ENCODE peak calls at places on chromosome 6, in seven cellular contexts. U is T-cell; F is CD8-positive, alpha-beta memory T cell; K is NCI-H526 treated with DMSO at 0.1 percent for 48 hours; Q is NCI-H2107; R is putamen; D is iPS-NIHi11. T is an unnamed sample.
A peak's percentile ranks its signal among the peaks of the same experiment; 100 is the strongest.

GRCh38 chr6:39441301-39441700 is 118.8 kb upstream of the KCNK16 start:
- DNase-seq in F (no peak), Q (no peak), R (no peak), K (no peak), U (no peak), D (no peak), T (no peak)

GRCh38 chr6:20038805-20039204 is 173.5 kb downstream of the MBOAT1 start:
- DNase-seq in D (no peak), F (no peak), R (no peak), U (no peak), K (no peak), Q (no peak), T (no peak)

GRCh38 chr6:125099211-125100017 is 54.2 kb upstream of the TPD52L1 start:
- DNase-seq in U (peak; percentile 6), Q (peak; percentile 54), R (peak; percentile 85), F (peak; percentile 12), D (peak; percentile 79), K (peak; percentile 14), T (peak; percentile 72)

GRCh38 chr6:156599977-156600647 is 177.1 kb upstream of the ARID1B start:
- DNase-seq in R (no peak), U (no peak), D (no peak), Q (no peak), K (no peak), F (no peak), T (no peak)

GRCh38 chr6:89117285-89118108 is at the start of gene SRSF12:
- DNase-seq in U (peak; percentile 29), Q (no peak), R (peak; percentile 9), D (peak; percentile 94), F (peak; percentile 38), K (peak; percentile 44), T (peak; percentile 57)

GRCh38 chr6:149230729-149231434 is 86.6 kb upstream of the TAB2 start:
- DNase-seq in D (no peak), F (no peak), Q (no peak), R (no peak), U (no peak), K (no peak), T (no peak)

GRCh38 chr6:9085054-9085746 is 649.9 kb upstream of the SLC35B3 start:
- DNase-seq in D (no peak), U (no peak), Q (no peak), K (no peak), F (peak; percentile 16), R (no peak), T (no peak)

GRCh38 chr6:89640804-89641203 is 2.3 kb upstream of the LYRM2 start:
- DNase-seq in D (no peak), R (no peak), K (no peak), Q (no peak), F (no peak), U (no peak), T (no peak)

GRCh38 chr6:42563697-42564495 is at the start of gene UBR2:
- DNase-seq in F (peak; percentile 93), K (peak; percentile 98), U (peak; percentile 80), D (peak; percentile 92), Q (peak; percentile 83), R (peak; percentile 99), T (peak; percentile 98)

GRCh38 chr6:10535198-10535597 is 14.0 kb downstream of the GCNT2 start:
- DNase-seq in F (no peak), U (no peak), Q (no peak), K (no peak), D (no peak), R (no peak), T (no peak)

GRCh38 chr6:1070085-1070521 is 241.8 kb upstream of the FOXQ1 start:
- DNase-seq in D (no peak), K (no peak), R (no peak), U (no peak), F (no peak), Q (no peak), T (no peak)

GRCh38 chr6:2237001-2237400 is 8.4 kb downstream of the GMDS start:
- DNase-seq in D (no peak), Q (no peak), U (no peak), K (no peak), R (no peak), F (no peak), T (no peak)

GRCh38 chr6:41625442-41625841 is 12.8 kb upstream of the MDFI start:
- DNase-seq in Q (no peak), K (no peak), U (no peak), D (no peak), F (no peak), R (no peak), T (no peak)

GRCh38 chr6:350371-350770 is 41.2 kb upstream of the IRF4 start:
- DNase-seq in U (no peak), K (no peak), Q (no peak), D (no peak), R (no peak), F (no peak), T (no peak)

GRCh38 chr6:3230275-3231212 is 3.1 kb upstream of the TUBB2B start:
- DNase-seq in U (no peak), K (peak; percentile 94), F (peak; percentile 15), D (no peak), R (peak; percentile 74), Q (no peak), T (peak; percentile 71)

GRCh38 chr6:91105532-91105931 is 518.7 kb upstream of the MAP3K7 start:
- DNase-seq in Q (no peak), U (no peak), D (no peak), K (no peak), R (no peak), F (no peak), T (no peak)

GRCh38 chr6:33984466-33985332 is 161.2 kb downstream of the GRM4 start:
- DNase-seq in U (no peak), D (no peak), R (no peak), Q (no peak), K (no peak), F (no peak), T (peak; percentile 27)

GRCh38 chr6:101011165-101011564 is 130.0 kb upstream of the ASCC3 start:
- DNase-seq in F (no peak), Q (peak; percentile 27), U (peak; percentile 5), K (peak; percentile 15), R (no peak), D (no peak), T (no peak)

GRCh38 chr6:136989591-136990578 is 54.9 kb downstream of the IL20RA start:
- DNase-seq in D (peak; percentile 74), F (no peak), R (peak; percentile 23), K (no peak), Q (no peak), U (no peak), T (peak; percentile 84)

GRCh38 chr6:151240036-151240685 is 394 bp downstream of the AKAP12 start:
- DNase-seq in K (peak; percentile 14), F (no peak), D (peak; percentile 92), R (peak; percentile 60), U (no peak), Q (no peak), T (peak; percentile 94)

GRCh38 chr6:20217900-20218299 is 5.6 kb upstream of the MBOAT1 start:
- DNase-seq in K (no peak), R (no peak), U (no peak), Q (no peak), F (no peak), D (no peak), T (no peak)

GRCh38 chr6:105226598-105227291 is 46.9 kb upstream of the POPDC3 start:
- DNase-seq in U (no peak), K (no peak), F (no peak), D (no peak), R (no peak), Q (no peak), T (no peak)

GRCh38 chr6:102853249-102853955 is 1459.9 kb downstream of the GRIK2 start:
- DNase-seq in K (no peak), Q (no peak), D (no peak), R (no peak), F (no peak), U (no peak), T (no peak)

GRCh38 chr6:134103004-134103403 is 50.6 kb upstream of the SLC2A12 start:
- DNase-seq in F (no peak), U (no peak), D (no peak), Q (no peak), K (no peak), R (no peak), T (no peak)

GRCh38 chr6:23013776-23014175 is 444.4 kb downstream of the HDGFL1 start:
- DNase-seq in R (no peak), F (no peak), Q (no peak), D (no peak), K (no peak), U (no peak), T (no peak)

GRCh38 chr6:656460-657252 is at the start of gene HUS1B:
- DNase-seq in Q (no peak), D (no peak), U (no peak), K (no peak), R (no peak), F (no peak), T (peak; percentile 58)

GRCh38 chr6:38997128-38997761 is 51.3 kb upstream of the GLP1R start:
- DNase-seq in D (peak; percentile 65), Q (no peak), F (peak; percentile 10), U (peak; percentile 26), K (no peak), R (no peak), T (peak; percentile 70)

GRCh38 chr6:157556671-157557430 is 175.9 kb downstream of the ZDHHC14 start:
- DNase-seq in K (no peak), F (no peak), Q (no peak), R (no peak), U (no peak), D (no peak), T (no peak)

T was measured in H9.